ENCODE peak calls at places on chromosome 22, in seven cellular contexts. W is esophagus squamous epithelium, A is PC-3, U is mucosa of descending colon, I is GM23338, M is transverse colon, Z is adrenal gland. K is an unnamed sample. For H3K36me3, the result is how much of the 10 kb centered on the place peaks cover.

GRCh38 chr22:32469799-32470212 is 4.8 kb upstream of the FBXO7 start:
- DNase-seq in M (peak), I (no peak), U (no peak), A (peak), Z (peak), W (no peak), K (no peak)

GRCh38 chr22:30386960-30387848 is at the start of gene RNF215:
- DNase-seq in A (peak), I (peak), U (peak), Z (peak), W (no peak), M (peak), K (no peak)

GRCh38 chr22:46537221-46537945 is at the start of gene CELSR1:
- DNase-seq in Z (no peak), U (no peak), I (peak), W (no peak), A (peak), M (peak), K (no peak)

GRCh38 chr22:44449061-44449682 is 48.9 kb downstream of the RTL6 start:
- DNase-seq in M (no peak), W (no peak), I (no peak), U (no peak), Z (peak), A (peak), K (no peak)

GRCh38 chr22:42662114-42663021 is 13.2 kb upstream of the CYB5R3 start:
- DNase-seq in M (peak), A (peak), Z (peak), W (no peak), I (peak), U (peak), K (no peak)

GRCh38 chr22:30649430-30650007 is 13.9 kb downstream of the SLC35E4 start:
- DNase-seq in W (peak), Z (no peak), I (no peak), M (peak), U (peak), A (peak), K (no peak)

GRCh38 chr22:26592368-26593015 is 2.6 kb upstream of the TPST2 start:
- DNase-seq in U (peak), A (no peak), M (peak), I (no peak), Z (no peak), W (no peak), K (no peak)

GRCh38 chr22:33869946-33870345 is 50.3 kb downstream of the LARGE1 start:
- DNase-seq in A (no peak), I (no peak), W (no peak), Z (no peak), U (no peak), M (no peak), K (no peak)

GRCh38 chr22:47695176-47695575 is 932.7 kb downstream of the TBC1D22A start:
- DNase-seq in M (no peak), Z (peak), U (no peak), I (no peak), A (no peak), W (no peak), K (peak)

GRCh38 chr22:46507451-46508390 is 29.7 kb downstream of the CELSR1 start:
- DNase-seq in W (no peak), A (no peak), Z (no peak), I (peak), M (no peak), U (no peak), K (no peak)

GRCh38 chr22:18970180-18970947 is 34.3 kb upstream of the PRODH start:
- DNase-seq in I (peak), W (no peak), M (no peak), A (no peak), U (no peak), Z (no peak), K (no peak)

DNA sequence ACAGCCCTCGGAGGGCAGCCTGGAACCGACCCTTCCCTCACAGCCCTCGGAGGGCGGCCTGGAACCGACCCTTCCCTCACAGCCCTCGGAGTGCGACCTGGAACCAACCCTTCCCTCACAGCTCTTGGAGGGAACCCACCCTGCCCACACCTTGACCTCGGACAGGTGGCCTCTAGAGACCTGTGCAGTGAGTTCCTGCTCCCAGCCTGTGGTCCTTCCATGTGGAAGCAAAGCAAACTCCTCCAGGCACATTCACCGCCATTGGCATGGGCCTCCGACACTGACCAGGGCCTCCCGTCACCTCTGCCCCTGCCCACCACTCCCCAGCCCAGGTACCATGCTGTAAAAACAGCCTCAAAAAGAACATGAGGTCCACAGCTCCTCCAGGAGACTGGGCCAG is 272.1 kb downstream of the BRD1 start:
- DNase-seq in I (no peak), Z (no peak), U (no peak), M (peak), W (no peak), A (no peak), K (no peak)
- H3K36me3 ChIP-seq in I (under half), Z (under half), U (under half), M (under half), W (under half), A (under half), K (under half)

DNA sequence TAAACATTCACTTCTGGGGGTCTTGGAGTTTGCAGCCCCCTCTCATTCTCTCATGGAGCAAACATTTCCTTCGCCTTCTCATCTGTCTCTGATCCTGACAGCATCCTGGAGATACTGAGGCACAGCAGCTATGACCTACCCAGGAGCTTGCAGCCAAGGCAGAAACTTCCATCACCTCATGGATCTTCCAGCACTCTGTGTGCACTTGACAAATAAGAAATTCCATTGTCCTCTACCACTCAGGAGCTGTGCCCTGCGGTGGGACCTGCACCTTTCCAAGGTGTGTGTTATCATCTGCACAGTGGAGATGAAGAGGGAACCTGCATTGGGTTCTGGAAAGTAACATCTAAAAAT is 49.1 kb downstream of the GGTLC2 start:
- DNase-seq in I (no peak), A (peak), Z (no peak), U (no peak), M (no peak), W (no peak), K (no peak)
- H3K36me3 ChIP-seq in I (under half), A (under half), Z (under half), U (under half), M (under half), W (under half), K (under half)

GRCh38 chr22:38739300-38740055 is 16.3 kb downstream of the SUN2 start:
- DNase-seq in Z (no peak), W (no peak), A (no peak), I (no peak), M (no peak), U (peak), K (no peak)
- H3K36me3 ChIP-seq in Z (under half), W (half or more), A (under half), I (under half), M (under half), U (under half), K (under half)

GRCh38 chr22:20054485-20054884 is 25.6 kb upstream of the DGCR8 start:
- DNase-seq in Z (no peak), I (no peak), M (no peak), A (no peak), W (no peak), U (no peak), K (no peak)
- H3K36me3 ChIP-seq in Z (under half), I (under half), M (under half), A (under half), W (under half), U (under half), K (under half)

DNA sequence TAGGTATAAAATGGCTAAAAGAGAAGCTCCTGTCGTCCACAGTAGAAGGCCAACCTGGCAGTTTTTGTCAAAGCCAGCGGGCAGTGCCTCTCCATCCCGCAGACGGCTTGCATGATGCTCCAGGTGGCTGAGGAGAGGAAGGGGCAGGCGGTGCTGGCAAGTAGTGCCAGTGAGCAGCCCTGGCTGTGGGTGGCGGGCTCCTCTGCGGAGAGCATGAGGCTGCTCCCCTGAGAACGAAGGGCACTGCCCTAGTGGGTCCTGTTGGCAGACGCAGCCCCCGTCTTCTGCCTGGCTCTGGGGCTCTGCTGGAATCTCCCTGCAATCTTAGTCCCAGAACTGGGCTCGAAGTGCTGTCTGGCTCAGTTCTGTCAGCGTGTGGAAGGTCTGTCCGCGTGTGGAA is 50.9 kb downstream of the SBF1 start:
- DNase-seq in A (no peak), W (no peak), U (no peak), Z (no peak), M (no peak), I (no peak), K (no peak)
- H3K36me3 ChIP-seq in A (under half), W (half or more), U (under half), Z (under half), M (under half), I (under half), K (under half)

GRCh38 chr22:36763576-36763975 is 12.3 kb downstream of the IFT27 start:
- DNase-seq in Z (no peak), U (no peak), A (peak), M (no peak), W (no peak), I (no peak), K (no peak)
- H3K36me3 ChIP-seq in Z (under half), U (under half), A (under half), M (under half), W (under half), I (under half), K (under half)

DNA sequence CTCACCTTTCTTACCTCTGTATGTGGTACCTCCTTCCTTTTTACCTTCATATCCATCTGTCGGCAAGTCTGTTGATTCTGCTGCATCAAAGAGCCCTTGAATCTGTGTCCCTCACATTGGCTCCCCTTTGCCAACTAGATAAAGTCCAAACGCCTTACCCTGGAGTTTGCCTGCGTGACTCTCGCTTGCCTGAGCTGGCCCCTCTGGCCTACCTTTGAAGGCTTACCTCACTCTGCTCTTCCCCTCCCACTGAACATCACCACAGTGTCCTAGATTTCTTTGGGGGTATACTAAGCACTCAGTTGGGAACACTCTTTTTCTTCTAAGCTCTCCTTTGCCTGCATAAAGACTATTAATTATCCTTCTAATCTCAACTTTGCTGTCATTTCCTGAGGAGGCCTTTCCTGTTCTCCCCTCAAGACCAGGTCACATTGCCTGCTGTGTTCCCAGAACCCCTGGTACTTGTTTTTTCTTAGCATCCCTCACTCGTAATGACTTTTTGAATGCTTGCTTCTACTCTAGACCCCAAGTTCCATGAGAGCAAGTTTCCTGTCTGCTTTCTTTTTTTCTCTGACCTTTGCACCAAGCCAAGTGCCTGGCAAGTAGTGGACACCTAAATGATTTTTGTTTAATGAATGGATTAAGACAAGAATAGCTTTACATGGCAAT is 67.8 kb upstream of the ADORA2A start:
- DNase-seq in U (no peak), I (no peak), Z (no peak), W (no peak), M (no peak), A (no peak), K (no peak)
- H3K36me3 ChIP-seq in U (under half), I (under half), Z (under half), W (under half), M (under half), A (under half), K (under half)

GRCh38 chr22:41352058-41352457 is 29.7 kb upstream of the TEF start:
- DNase-seq in A (peak), U (no peak), Z (no peak), W (no peak), I (no peak), M (no peak), K (no peak)
- H3K36me3 ChIP-seq in A (under half), U (under half), Z (under half), W (under half), I (under half), M (under half), K (half or more)

GRCh38 chr22:38868286-38868721 is 3.7 kb downstream of the CBX6 start:
- DNase-seq in I (no peak), A (no peak), M (no peak), W (no peak), Z (peak), U (no peak), K (peak)
- H3K36me3 ChIP-seq in I (under half), A (under half), M (under half), W (under half), Z (under half), U (under half), K (under half)